ENCODE peak calls at places on chromosomes 16 and 17, in seven cellular contexts. R is testis, U is HFFc6, Z is substantia nigra, B is fibroblast of pulmonary artery, M is GM04504, F is BJ. D is an unnamed sample.

GRCh38 chr16:24975428-24975889 is 39.7 kb downstream of the ARHGAP17 start:
- DNase-seq in R (peak), U (no peak), Z (no peak), B (peak), M (no peak), F (peak), D (no peak)

GRCh38 chr17:32100971-32101631 is 41.2 kb upstream of the RHOT1 start:
- DNase-seq in R (no peak), U (no peak), Z (no peak), B (no peak), M (no peak), F (no peak), D (no peak)

GRCh38 chr17:63774141-63774981 is at the start of gene DDX42:
- DNase-seq in R (peak), U (peak), Z (no peak), B (peak), M (no peak), F (no peak), D (peak)

GRCh38 chr17:80830020-80830780 is 161.4 kb upstream of the CHMP6 start:
- DNase-seq in R (no peak), U (no peak), Z (no peak), B (no peak), M (no peak), F (no peak), D (no peak)

GRCh38 chr16:30526823-30527634 is 663 bp upstream of the ZNF768 start:
- DNase-seq in R (peak), U (peak), Z (peak), B (peak), M (peak), F (peak), D (peak)

GRCh38 chr17:38539386-38539785 is 66.4 kb downstream of the SRCIN1 start:
- DNase-seq in R (no peak), U (no peak), Z (no peak), B (no peak), M (no peak), F (no peak), D (no peak)

GRCh38 chr17:36979585-36979941 is 30.8 kb downstream of the AATF start:
- DNase-seq in R (no peak), U (no peak), Z (no peak), B (no peak), M (no peak), F (no peak), D (no peak)

GRCh38 chr16:86630471-86630870 is 52.1 kb downstream of the FOXL1 start:
- DNase-seq in R (peak), U (peak), Z (no peak), B (no peak), M (no peak), F (no peak), D (no peak)

GRCh38 chr17:7015587-7016020 is 3.2 kb downstream of the RNASEK start:
- DNase-seq in R (no peak), U (no peak), Z (no peak), B (no peak), M (no peak), F (no peak), D (no peak)

GRCh38 chr17:77755410-77755963 is 203.0 kb upstream of the TNRC6C start:
- DNase-seq in R (no peak), U (no peak), Z (no peak), B (no peak), M (no peak), F (no peak), D (no peak)

GRCh38 chr16:50839920-50840729 is 98.2 kb downstream of the CYLD start:
- DNase-seq in R (no peak), U (no peak), Z (no peak), B (no peak), M (no peak), F (no peak), D (no peak)

GRCh38 chr17:56762988-56763387 is 70.7 kb downstream of the C17orf67 start:
- DNase-seq in R (no peak), U (no peak), Z (no peak), B (no peak), M (no peak), F (no peak), D (peak)

GRCh38 chr16:12206749-12207142 is 230.2 kb downstream of the SNX29 start:
- DNase-seq in R (no peak), U (no peak), Z (no peak), B (no peak), M (no peak), F (no peak), D (no peak)

D was measured in activated CD4-positive, alpha-beta T cell treated with anti-CD3 and anti-CD28 coated beads, Interleukin-2, amount 10 ng/mL, durations not matched to agents 7 days and 5 days.